ENCODE peak calls at places on chromosomes 12 and 14, in nine cellular contexts. One of them, this sample, is unnamed.

GRCh38 chr12:12384601-12385321 is 27.9 kb downstream of the BORCS5 start:
- DNase-seq in ovary: no peak
- DNase-seq in CD8-positive, alpha-beta memory T cell: peak; percentile 77
- DNase-seq in activated CD4-positive, alpha-beta T cell treated with anti-CD3 and anti-CD28 coated beads, Interleukin-2, amount 50 U/mL, for 24 hours: no peak
- DNase-seq in IMR-90: no peak
- DNase-seq in H4: no peak
- DNase-seq in stromal cell of bone marrow: no peak
- DNase-seq in progenitor cell of endocrine pancreas: no peak
- DNase-seq in globus pallidus: peak; percentile 81
- DNase-seq in this sample: peak; percentile 52

GRCh38 chr12:23760495-23760894 is 189.0 kb downstream of the SOX5 start:
- DNase-seq in ovary: no peak
- DNase-seq in CD8-positive, alpha-beta memory T cell: no peak
- DNase-seq in activated CD4-positive, alpha-beta T cell treated with anti-CD3 and anti-CD28 coated beads, Interleukin-2, amount 50 U/mL, for 24 hours: no peak
- DNase-seq in IMR-90: no peak
- DNase-seq in H4: no peak
- DNase-seq in stromal cell of bone marrow: no peak
- DNase-seq in progenitor cell of endocrine pancreas: no peak
- DNase-seq in globus pallidus: peak; percentile 16
- DNase-seq in this sample: no peak

GRCh38 chr12:92927055-92927435 is 2.0 kb downstream of the EEA1 start:
- DNase-seq in ovary: no peak
- DNase-seq in CD8-positive, alpha-beta memory T cell: peak; percentile 54
- DNase-seq in activated CD4-positive, alpha-beta T cell treated with anti-CD3 and anti-CD28 coated beads, Interleukin-2, amount 50 U/mL, for 24 hours: peak; percentile 21
- DNase-seq in IMR-90: peak; percentile 28
- DNase-seq in H4: peak; percentile 44
- DNase-seq in stromal cell of bone marrow: peak; percentile 62
- DNase-seq in progenitor cell of endocrine pancreas: no peak
- DNase-seq in globus pallidus: peak; percentile 37
- DNase-seq in this sample: peak; percentile 19

GRCh38 chr12:94186461-94187237 is 38.3 kb downstream of the PLXNC1 start:
- DNase-seq in ovary: peak; percentile 67
- DNase-seq in CD8-positive, alpha-beta memory T cell: no peak
- DNase-seq in activated CD4-positive, alpha-beta T cell treated with anti-CD3 and anti-CD28 coated beads, Interleukin-2, amount 50 U/mL, for 24 hours: no peak
- DNase-seq in IMR-90: peak; percentile 61
- DNase-seq in H4: no peak
- DNase-seq in stromal cell of bone marrow: no peak
- DNase-seq in progenitor cell of endocrine pancreas: peak; percentile 39
- DNase-seq in globus pallidus: peak; percentile 71
- DNase-seq in this sample: peak; percentile 50

GRCh38 chr14:105256292-105256960 is 8.1 kb downstream of the BTBD6 start:
- DNase-seq in ovary: no peak
- DNase-seq in CD8-positive, alpha-beta memory T cell: no peak
- DNase-seq in activated CD4-positive, alpha-beta T cell treated with anti-CD3 and anti-CD28 coated beads, Interleukin-2, amount 50 U/mL, for 24 hours: no peak
- DNase-seq in IMR-90: no peak
- DNase-seq in H4: no peak
- DNase-seq in stromal cell of bone marrow: no peak
- DNase-seq in progenitor cell of endocrine pancreas: no peak
- DNase-seq in globus pallidus: no peak
- DNase-seq in this sample: no peak

GRCh38 chr14:62602712-62603111 is 442.5 kb downstream of the KCNH5 start:
- DNase-seq in ovary: no peak
- DNase-seq in CD8-positive, alpha-beta memory T cell: no peak
- DNase-seq in activated CD4-positive, alpha-beta T cell treated with anti-CD3 and anti-CD28 coated beads, Interleukin-2, amount 50 U/mL, for 24 hours: no peak
- DNase-seq in IMR-90: no peak
- DNase-seq in H4: no peak
- DNase-seq in stromal cell of bone marrow: no peak
- DNase-seq in progenitor cell of endocrine pancreas: no peak
- DNase-seq in globus pallidus: no peak
- DNase-seq in this sample: no peak

GRCh38 chr12:30257614-30258013 is 438.1 kb downstream of the IPO8 start:
- DNase-seq in ovary: no peak
- DNase-seq in CD8-positive, alpha-beta memory T cell: no peak
- DNase-seq in activated CD4-positive, alpha-beta T cell treated with anti-CD3 and anti-CD28 coated beads, Interleukin-2, amount 50 U/mL, for 24 hours: no peak
- DNase-seq in IMR-90: no peak
- DNase-seq in H4: peak; percentile 7
- DNase-seq in stromal cell of bone marrow: no peak
- DNase-seq in progenitor cell of endocrine pancreas: no peak
- DNase-seq in globus pallidus: no peak
- DNase-seq in this sample: no peak

GRCh38 chr12:24921251-24922038 is 27.5 kb downstream of the BCAT1 start:
- DNase-seq in ovary: no peak
- DNase-seq in CD8-positive, alpha-beta memory T cell: no peak
- DNase-seq in activated CD4-positive, alpha-beta T cell treated with anti-CD3 and anti-CD28 coated beads, Interleukin-2, amount 50 U/mL, for 24 hours: no peak
- DNase-seq in IMR-90: peak; percentile 58
- DNase-seq in H4: no peak
- DNase-seq in stromal cell of bone marrow: no peak
- DNase-seq in progenitor cell of endocrine pancreas: no peak
- DNase-seq in globus pallidus: no peak
- DNase-seq in this sample: peak; percentile 9

GRCh38 chr14:97218713-97219355 is 421.7 kb downstream of the VRK1 start:
- DNase-seq in ovary: no peak
- DNase-seq in CD8-positive, alpha-beta memory T cell: peak; percentile 58
- DNase-seq in activated CD4-positive, alpha-beta T cell treated with anti-CD3 and anti-CD28 coated beads, Interleukin-2, amount 50 U/mL, for 24 hours: no peak
- DNase-seq in IMR-90: no peak
- DNase-seq in H4: no peak
- DNase-seq in stromal cell of bone marrow: no peak
- DNase-seq in progenitor cell of endocrine pancreas: peak; percentile 28
- DNase-seq in globus pallidus: peak; percentile 2
- DNase-seq in this sample: peak; percentile 16

GRCh38 chr14:52553002-52553670 is 500 bp downstream of the GPR137C start:
- DNase-seq in ovary: peak; percentile 28
- DNase-seq in CD8-positive, alpha-beta memory T cell: peak; percentile 70
- DNase-seq in activated CD4-positive, alpha-beta T cell treated with anti-CD3 and anti-CD28 coated beads, Interleukin-2, amount 50 U/mL, for 24 hours: peak; percentile 21
- DNase-seq in IMR-90: no peak
- DNase-seq in H4: peak; percentile 17
- DNase-seq in stromal cell of bone marrow: no peak
- DNase-seq in progenitor cell of endocrine pancreas: peak; percentile 30
- DNase-seq in globus pallidus: peak; percentile 11
- DNase-seq in this sample: peak; percentile 68

GRCh38 chr12:32331133-32331532 is 68.2 kb upstream of the FGD4 start:
- DNase-seq in ovary: no peak
- DNase-seq in CD8-positive, alpha-beta memory T cell: no peak
- DNase-seq in activated CD4-positive, alpha-beta T cell treated with anti-CD3 and anti-CD28 coated beads, Interleukin-2, amount 50 U/mL, for 24 hours: no peak
- DNase-seq in IMR-90: peak; percentile 70
- DNase-seq in H4: peak; percentile 58
- DNase-seq in stromal cell of bone marrow: no peak
- DNase-seq in progenitor cell of endocrine pancreas: no peak
- DNase-seq in globus pallidus: no peak
- DNase-seq in this sample: no peak